ENCODE peak calls at places on chromosomes 3 and 15, in nine cellular contexts. P is transverse colon, D is Peyer's patch, S is HCT116, Y is stomach, A is right lobe of liver, B is tibial nerve, V is uterus, N is sigmoid colon. X is an unnamed sample. For H3K36me3, the result is how much of the 10 kb centered on the place peaks cover.

GRCh38 chr3:17183951-17184550 is 299.3 kb downstream of the PLCL2 start:
- DNase-seq in V (no peak), S (peak), N (no peak), D (no peak), P (no peak), B (no peak), A (no peak), Y (no peak), X (no peak)

GRCh38 chr3:71219744-71220638 is 363.5 kb downstream of the FOXP1 start:
- DNase-seq in D (no peak), A (no peak), V (no peak), S (no peak), N (no peak), P (no peak), B (no peak), Y (no peak), X (no peak)

GRCh38 chr15:64438653-64439447 is 21.5 kb upstream of the ZNF609 start:
- DNase-seq in A (no peak), S (no peak), Y (no peak), N (no peak), D (no peak), V (no peak), P (no peak), B (no peak), X (no peak)

GRCh38 chr3:5304789-5305680 is 117.5 kb downstream of the EDEM1 start:
- DNase-seq in V (no peak), B (no peak), Y (peak), D (peak), P (peak), S (peak), N (no peak), A (no peak), X (peak)

GRCh38 chr3:188594137-188594536 is 440.2 kb downstream of the LPP start:
- DNase-seq in B (no peak), Y (no peak), D (no peak), A (no peak), P (no peak), N (no peak), S (no peak), V (no peak), X (no peak)

GRCh38 chr3:42668403-42668740 is 14.9 kb downstream of the ZBTB47 start:
- DNase-seq in V (no peak), B (no peak), S (no peak), Y (peak), N (peak), P (no peak), D (no peak), A (no peak), X (no peak)

GRCh38 chr3:65893631-65894030 is 145.1 kb downstream of the MAGI1 start:
- DNase-seq in D (no peak), P (no peak), S (no peak), B (no peak), A (no peak), N (no peak), Y (no peak), V (no peak), X (no peak)

GRCh38 chr15:88897456-88898194 is 2.3 kb upstream of the HAPLN3 start:
- DNase-seq in P (peak), B (peak), N (peak), S (no peak), V (peak), Y (peak), A (peak), D (peak), X (peak)

GRCh38 chr15:63715818-63716217 is 117.9 kb downstream of the HERC1 start:
- DNase-seq in P (no peak), N (no peak), Y (no peak), D (no peak), A (no peak), B (no peak), V (no peak), S (no peak), X (no peak)

GRCh38 chr15:65309882-65310418 is 5.5 kb downstream of the RNU5B-1 start:
- DNase-seq in S (no peak), B (no peak), N (no peak), D (no peak), Y (no peak), A (peak), P (no peak), V (no peak), X (no peak)

GRCh38 chr3:163664466-163664865 is 1413.8 kb downstream of the SI start:
- DNase-seq in B (no peak), V (no peak), A (no peak), D (no peak), Y (no peak), P (no peak), S (no peak), N (no peak), X (no peak)

GRCh38 chr15:24878153-24878552 is 76.6 kb upstream of the SNRPN start:
- DNase-seq in N (peak), Y (no peak), D (no peak), V (no peak), A (peak), S (no peak), B (no peak), P (peak), X (peak)

GRCh38 chr3:113377158-113377557 is 64.1 kb downstream of the CFAP44 start:
- DNase-seq in A (no peak), Y (no peak), D (no peak), B (no peak), S (no peak), N (no peak), P (no peak), V (no peak), X (no peak)

GRCh38 chr3:46468758-46469600 is 4.3 kb upstream of the LTF start:
- DNase-seq in P (no peak), D (no peak), S (no peak), B (no peak), Y (no peak), N (no peak), V (no peak), A (no peak), X (no peak)

GRCh38 chr3:147799601-147800000 is 390.4 kb downstream of the ZIC1 start:
- DNase-seq in S (no peak), Y (no peak), P (no peak), A (no peak), D (no peak), V (no peak), B (no peak), N (no peak), X (no peak)

GRCh38 chr3:106172780-106173179 is 304.0 kb upstream of the CBLB start:
- DNase-seq in P (no peak), N (no peak), D (no peak), A (no peak), V (no peak), Y (no peak), S (no peak), B (no peak), X (no peak)

GRCh38 chr3:48402281-48402732 is 27.6 kb downstream of the PLXNB1 start:
- DNase-seq in D (peak), B (peak), P (peak), A (peak), S (peak), Y (peak), V (peak), N (peak), X (peak)

GRCh38 chr15:91224750-91225380 is 124.8 kb downstream of the SV2B start:
- DNase-seq in B (no peak), Y (no peak), A (no peak), V (no peak), S (peak), P (no peak), N (no peak), D (no peak), X (no peak)

GRCh38 chr3:33790091-33790490 is 8.3 kb upstream of the PDCD6IP start:
- DNase-seq in B (no peak), N (no peak), V (no peak), D (no peak), S (no peak), P (no peak), Y (no peak), A (no peak), X (no peak)

GRCh38 chr3:128488636-128488994 is 4.4 kb downstream of the GATA2 start:
- DNase-seq in Y (no peak), P (no peak), A (no peak), S (no peak), B (no peak), V (no peak), D (no peak), N (no peak), X (no peak)

GRCh38 chr15:23049984-23050628 is 10.7 kb upstream of the TUBGCP5 start:
- DNase-seq in Y (no peak), S (no peak), N (no peak), V (no peak), A (no peak), B (no peak), D (no peak), P (no peak), X (no peak)

GRCh38 chr15:62517541-62517940 is 352.5 kb upstream of the C2CD4B start:
- DNase-seq in N (no peak), D (no peak), Y (no peak), P (no peak), V (no peak), S (no peak), B (no peak), A (no peak), X (no peak)

GRCh38 chr15:62515696-62516395 is 350.8 kb upstream of the C2CD4B start:
- DNase-seq in A (no peak), Y (no peak), D (no peak), V (no peak), B (no peak), S (no peak), N (no peak), P (no peak), X (no peak)

GRCh38 chr15:62524848-62525247 is 359.8 kb upstream of the C2CD4B start:
- DNase-seq in A (no peak), D (no peak), P (no peak), Y (no peak), B (no peak), N (no peak), S (no peak), V (no peak), X (no peak)

GRCh38 chr15:62521396-62521795 is 356.3 kb upstream of the C2CD4B start:
- DNase-seq in N (no peak), S (no peak), D (no peak), P (no peak), V (no peak), Y (no peak), A (no peak), B (no peak), X (no peak)

DNA sequence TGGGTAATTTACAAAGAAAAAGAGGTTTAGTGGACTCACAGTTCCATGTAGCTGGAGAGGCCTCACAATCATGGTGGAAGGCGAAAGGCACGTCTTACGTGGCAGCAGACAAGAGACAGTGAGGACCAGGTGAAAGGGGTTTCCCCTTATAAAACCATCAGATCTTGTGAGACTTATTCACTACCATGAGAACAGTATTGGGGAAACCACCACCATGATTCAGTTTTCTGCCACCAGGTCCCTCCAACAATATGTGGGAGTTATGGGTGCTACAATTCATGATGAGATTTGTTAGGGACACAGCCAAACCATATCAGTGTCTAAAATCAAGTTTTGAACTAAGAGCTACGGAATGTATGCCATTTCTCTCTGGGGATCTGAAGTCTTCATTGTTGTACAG is 354.8 kb upstream of the C2CD4B start:
- DNase-seq in S (no peak), V (no peak), Y (no peak), B (no peak), D (no peak), A (no peak), N (no peak), P (no peak), X (no peak)
- H3K36me3 ChIP-seq in S (under half), V (under half), Y (under half), B (under half), D (under half), A (under half), N (under half), P (under half), X (under half)

DNA sequence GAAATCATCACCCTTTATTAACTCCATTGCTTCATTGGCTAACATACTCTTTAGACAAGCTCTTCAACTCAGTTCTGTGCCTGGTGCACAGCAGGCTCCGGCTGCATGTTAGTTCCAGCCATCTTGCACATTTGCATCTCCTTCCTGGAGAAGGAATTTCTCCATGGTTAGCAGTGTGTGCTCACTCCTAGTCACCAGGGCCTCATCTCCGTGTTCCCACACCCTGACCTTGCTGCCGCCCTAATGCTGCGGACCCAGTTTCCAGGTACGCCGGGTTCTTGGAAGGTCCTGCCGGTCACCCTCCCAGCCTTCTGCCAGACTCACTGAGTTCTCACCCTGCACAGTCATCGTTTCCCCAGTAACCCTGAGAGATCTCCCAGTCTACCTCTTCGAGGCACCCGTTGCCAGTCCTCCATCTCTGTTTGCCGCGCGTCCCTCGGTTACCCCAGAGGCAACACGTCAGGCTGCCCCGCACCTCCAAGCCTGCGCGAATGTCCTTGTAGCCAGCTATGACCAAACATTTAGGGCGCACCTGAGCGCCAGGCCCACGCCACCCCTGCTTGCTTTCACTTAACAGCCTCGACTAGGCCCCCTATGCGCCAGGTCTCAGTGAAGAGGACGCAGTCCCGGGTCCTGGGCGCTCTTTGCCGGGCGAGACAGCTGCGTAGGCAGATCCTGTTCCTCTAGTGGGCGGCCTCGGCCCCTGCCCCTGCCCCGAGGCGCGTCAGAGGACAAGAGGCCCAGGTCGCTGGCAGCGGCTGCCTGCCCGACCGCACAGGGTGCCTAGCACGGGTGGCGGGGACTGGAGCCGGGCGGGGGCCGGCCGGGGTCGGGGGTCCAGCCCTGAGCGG is 744 bp upstream of the ZNF592 start:
- DNase-seq in Y (peak), D (peak), B (peak), S (no peak), P (peak), V (peak), A (peak), N (peak), X (peak)
- TF ChIP-seq POLR2A in Y (no peak), D (peak), B (no peak), S (no peak), P (peak), V (peak), A (peak), N (no peak), X (no peak)

DNA sequence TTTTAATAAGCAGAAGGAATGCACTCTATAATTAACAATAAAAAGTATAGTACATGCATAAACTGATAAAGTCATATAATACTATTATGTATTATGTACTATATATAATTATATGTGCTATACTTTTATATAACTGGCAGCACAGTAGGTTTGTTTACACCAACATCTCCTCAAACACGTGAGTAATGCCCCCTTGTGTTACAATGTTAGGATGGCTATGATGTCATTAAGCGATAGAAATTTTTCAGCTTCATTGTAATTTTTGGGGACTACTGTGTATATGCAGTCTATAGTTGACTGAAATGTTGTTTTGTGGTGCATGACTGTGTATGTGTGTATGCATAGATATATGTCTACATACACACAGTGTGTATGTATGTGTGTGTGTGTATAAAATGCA is 100.6 kb downstream of the SLMAP start:
- DNase-seq in N (no peak), A (no peak), B (no peak), S (no peak), P (no peak), Y (no peak), D (no peak), V (no peak), X (no peak)
- H3K36me3 ChIP-seq in N (under half), A (under half), B (under half), S (under half), P (under half), Y (half or more), D (under half), V (under half), X (under half)

DNA sequence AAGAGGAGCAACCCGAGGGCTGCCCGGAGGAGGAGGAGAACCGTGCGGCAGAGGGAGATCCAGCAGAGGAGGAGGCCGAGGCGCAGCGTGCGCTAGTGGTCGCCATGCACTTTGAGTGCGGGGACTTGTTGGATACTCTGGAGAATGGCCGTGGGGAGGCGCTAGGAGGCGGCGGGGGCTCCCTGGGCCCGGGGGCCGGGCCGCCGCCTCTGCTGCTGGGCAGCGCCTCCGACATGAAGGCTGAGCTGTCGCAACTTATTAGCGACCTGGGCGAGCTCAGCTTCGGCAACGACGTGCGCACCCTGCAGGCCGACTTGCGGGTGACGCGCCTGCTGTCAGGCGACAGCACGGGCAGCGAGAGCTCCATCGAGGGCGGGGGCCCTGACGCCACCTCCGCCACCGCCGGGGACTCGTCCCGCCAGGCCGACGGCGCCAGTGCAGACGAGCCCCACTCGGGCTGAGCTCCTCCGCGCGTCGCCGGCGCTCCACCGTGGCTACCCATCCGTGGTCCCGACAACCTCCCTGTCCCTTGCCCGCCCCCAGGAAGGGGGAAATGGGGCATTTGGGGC is 2.0 kb downstream of the FAM43A start:
- DNase-seq in B (no peak), P (peak), V (peak), Y (peak), S (no peak), N (peak), A (peak), D (peak), X (peak)
- TF ChIP-seq POLR2A in B (no peak), P (peak), V (no peak), Y (no peak), S (no peak), N (no peak), A (peak), D (no peak), X (peak)

DNA sequence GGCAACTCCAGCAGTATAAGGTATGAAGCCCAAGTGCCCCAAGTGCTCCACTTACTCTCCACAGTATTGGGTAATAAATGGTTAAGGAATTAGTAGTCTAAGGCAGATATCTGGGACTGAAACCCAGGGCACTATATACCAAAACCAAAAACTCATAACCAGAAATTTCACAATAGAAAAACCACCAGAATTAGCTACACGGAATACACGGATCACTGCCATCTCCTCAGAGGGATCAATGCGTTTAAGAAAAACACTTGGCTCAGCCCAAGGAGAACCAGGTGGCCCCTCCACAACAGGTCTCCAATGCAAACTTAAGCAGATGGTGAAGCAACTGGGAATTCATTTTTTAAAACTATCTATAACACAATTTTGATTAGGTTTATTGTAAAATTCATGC is 83.6 kb downstream of the FAIM start:
- DNase-seq in P (no peak), B (no peak), S (no peak), N (no peak), V (no peak), D (no peak), Y (no peak), A (no peak), X (no peak)
- H3K36me3 ChIP-seq in P (under half), B (under half), S (under half), N (under half), V (under half), D (under half), Y (under half), A (under half), X (under half)

GRCh38 chr3:49609815-49610214 is 55.5 kb downstream of the BSN start:
- DNase-seq in S (no peak), Y (no peak), B (no peak), V (no peak), A (peak), P (no peak), N (no peak), D (no peak), X (no peak)

GRCh38 chr3:49609314-49609713 is 55.0 kb downstream of the BSN start:
- DNase-seq in P (no peak), N (no peak), D (no peak), Y (peak), B (no peak), S (no peak), A (no peak), V (no peak), X (no peak)

GRCh38 chr3:49607105-49607591 is 52.9 kb downstream of the BSN start:
- DNase-seq in N (peak), B (no peak), Y (peak), V (no peak), D (no peak), S (no peak), A (no peak), P (no peak), X (peak)

GRCh38 chr3:49607796-49608195 is 53.5 kb downstream of the BSN start:
- DNase-seq in Y (peak), A (no peak), D (no peak), S (no peak), B (no peak), V (no peak), P (no peak), N (peak), X (no peak)

GRCh38 chr3:49606427-49606826 is 52.1 kb downstream of the BSN start:
- DNase-seq in P (no peak), N (peak), V (no peak), Y (peak), A (no peak), D (no peak), B (no peak), S (no peak), X (peak)
- TF ChIP-seq POLR2A in P (no peak), N (no peak), V (no peak), Y (no peak), A (no peak), D (no peak), B (no peak), S (no peak), X (no peak)

GRCh38 chr3:79729096-79729495 is 38.7 kb downstream of the ROBO1 start:
- DNase-seq in P (no peak), V (no peak), B (no peak), S (no peak), N (no peak), Y (no peak), A (peak), D (no peak), X (peak)

GRCh38 chr3:79726795-79727194 is 41.0 kb downstream of the ROBO1 start:
- DNase-seq in N (no peak), B (no peak), V (no peak), S (no peak), P (no peak), D (no peak), A (no peak), Y (no peak), X (no peak)

GRCh38 chr3:79724206-79724605 is 43.6 kb downstream of the ROBO1 start:
- DNase-seq in D (no peak), B (no peak), Y (no peak), P (no peak), N (no peak), V (no peak), S (no peak), A (peak), X (no peak)
- H3K36me3 ChIP-seq in D (under half), B (under half), Y (under half), P (under half), N (under half), V (under half), S (under half), A (under half), X (under half)

DNA sequence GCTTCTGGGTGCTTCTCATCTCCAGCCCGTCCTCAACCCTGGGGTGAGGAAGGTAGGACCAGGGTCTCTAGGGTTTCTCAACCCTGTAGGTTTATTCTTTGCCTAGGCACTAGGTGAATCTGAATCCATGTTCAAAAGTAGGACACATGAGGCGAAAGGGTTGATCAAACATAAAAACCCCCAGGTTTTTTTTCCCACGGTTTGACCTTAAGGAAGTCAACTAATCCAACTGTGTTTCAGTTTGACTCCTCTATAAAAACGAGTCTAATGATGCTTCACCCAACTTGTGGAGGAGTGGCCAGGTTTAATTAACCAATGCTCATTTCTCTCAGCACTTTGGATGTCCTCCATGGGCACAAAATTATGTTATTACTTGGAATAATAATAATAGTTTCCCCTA is 335.9 kb upstream of the ICE2 start:
- DNase-seq in V (no peak), P (no peak), D (no peak), B (no peak), Y (no peak), A (no peak), N (no peak), S (no peak), X (no peak)
- TF ChIP-seq POLR2A in V (no peak), P (no peak), D (no peak), B (no peak), Y (no peak), A (no peak), N (no peak), S (no peak), X (no peak)

X was measured in adrenal gland.